ENCODE peak calls at places on chromosomes 2 and 18, in five cellular contexts. I, K, A, W and J are unnamed samples. For H3K4me1, the result is how much of the 10 kb centered on the place peaks cover.

GRCh38 chr2:178733975-178734374 is 73.2 kb downstream of the TTN start:
- DNase-seq in I (no peak), K (no peak), A (no peak), W (no peak), J (no peak)

GRCh38 chr2:96801464-96802280 is 14.4 kb upstream of the CNNM3 start:
- DNase-seq in I (no peak), K (no peak), A (no peak), W (no peak), J (no peak)

GRCh38 chr2:234249873-234250272 is 199.4 kb downstream of the SPP2 start:
- DNase-seq in I (no peak), K (no peak), A (peak), W (no peak), J (no peak)

GRCh38 chr2:241373449-241373848 is 17.4 kb downstream of the FARP2 start:
- DNase-seq in I (no peak), K (no peak), A (no peak), W (no peak), J (no peak)

GRCh38 chr2:68901199-68901515 is 30.0 kb upstream of the BMP10 start:
- DNase-seq in I (no peak), K (no peak), A (peak), W (no peak), J (no peak)

GRCh38 chr18:58269931-58270330 is 225.9 kb downstream of the NEDD4L start:
- DNase-seq in I (no peak), K (peak), A (no peak), W (no peak), J (no peak)

GRCh38 chr18:30971338-30971956 is 71.1 kb downstream of the DSC3 start:
- DNase-seq in I (no peak), K (no peak), A (peak), W (no peak), J (no peak)

GRCh38 chr2:202545523-202545922 is 89.2 kb upstream of the FAM117B start:
- DNase-seq in I (no peak), K (no peak), A (peak), W (no peak), J (no peak)

GRCh38 chr2:24930768-24931167 is 10.7 kb upstream of the ADCY3 start:
- DNase-seq in I (no peak), K (peak), A (peak), W (no peak), J (no peak)

DNA sequence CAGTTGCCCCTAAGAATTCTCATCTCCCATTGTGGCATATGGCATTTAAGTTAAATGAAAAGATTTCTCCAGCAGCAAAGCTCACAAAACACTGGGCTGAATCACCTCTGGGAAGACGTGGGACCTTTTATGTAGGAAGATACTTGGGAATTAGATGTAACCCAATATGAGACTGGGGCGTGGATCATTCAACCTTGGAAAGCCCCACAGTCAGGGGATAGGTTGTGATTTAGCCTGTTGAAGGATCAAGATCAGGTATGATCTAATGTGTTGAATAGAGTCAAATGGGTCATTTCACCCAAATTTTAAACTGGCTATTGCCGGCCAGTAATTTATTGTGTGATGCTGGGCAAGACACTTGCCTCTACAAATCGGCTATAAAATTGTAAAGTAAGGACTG is 47.0 kb downstream of the LIPG start:
- DNase-seq in I (no peak), K (no peak), A (no peak), W (no peak), J (no peak)
- H3K4me1 ChIP-seq in I (under half), K (under half), A (under half), W (under half), J (under half)

DNA sequence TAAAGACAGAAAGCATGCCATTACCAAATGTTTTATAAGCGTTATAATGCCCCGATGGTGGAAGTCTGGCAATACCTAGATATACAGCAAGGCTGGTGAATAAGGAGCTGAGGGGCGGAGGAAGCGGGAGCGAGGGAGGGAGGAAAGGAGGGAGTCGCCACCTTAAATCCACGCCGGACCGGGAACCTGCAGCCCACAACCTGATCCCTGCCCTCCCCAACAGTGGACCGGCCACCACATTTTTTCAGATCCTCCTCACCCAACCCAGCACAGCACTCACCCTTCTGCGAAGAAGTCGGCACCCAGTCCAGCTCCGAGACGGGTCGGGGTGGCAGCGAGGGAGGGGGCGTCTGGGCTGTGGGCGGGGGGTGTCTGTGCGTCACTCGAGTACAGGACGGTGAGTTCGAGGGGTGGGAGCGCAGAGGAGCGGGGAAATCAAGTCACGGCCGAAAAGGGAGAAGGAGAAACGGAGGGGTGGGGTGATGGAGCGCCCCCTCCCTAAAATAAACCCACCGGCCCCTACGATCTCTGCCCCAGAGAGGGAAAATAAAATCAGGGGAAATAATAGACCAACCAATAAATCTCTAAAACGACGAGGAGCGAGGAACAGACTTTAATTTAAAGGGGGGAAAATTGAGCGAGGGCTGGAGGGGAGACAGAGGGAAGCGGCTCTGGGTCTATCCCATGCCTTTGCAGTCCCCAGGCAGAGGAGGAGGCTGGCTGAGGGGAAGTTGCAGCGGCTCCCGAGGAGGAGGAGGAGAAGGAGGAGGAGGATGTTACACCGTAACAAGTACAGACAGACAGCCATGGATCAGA is 96.5 kb upstream of the SERTAD2 start:
- DNase-seq in I (peak), K (peak), A (peak), W (peak), J (no peak)
- TF ChIP-seq POLR2A in I (no peak), K (no peak), A (no peak), W (no peak), J (no peak)

GRCh38 chr2:120905824-120906571 is 170.3 kb downstream of the GLI2 start:
- DNase-seq in I (no peak), K (no peak), A (no peak), W (no peak), J (no peak)

GRCh38 chr2:120906914-120907313 is 171.2 kb downstream of the GLI2 start:
- DNase-seq in I (no peak), K (no peak), A (no peak), W (no peak), J (no peak)

GRCh38 chr2:120904379-120904778 is 168.7 kb downstream of the GLI2 start:
- DNase-seq in I (no peak), K (no peak), A (no peak), W (no peak), J (no peak)

GRCh38 chr2:120904825-120905224 is 169.2 kb downstream of the GLI2 start:
- DNase-seq in I (no peak), K (no peak), A (no peak), W (no peak), J (no peak)

DNA sequence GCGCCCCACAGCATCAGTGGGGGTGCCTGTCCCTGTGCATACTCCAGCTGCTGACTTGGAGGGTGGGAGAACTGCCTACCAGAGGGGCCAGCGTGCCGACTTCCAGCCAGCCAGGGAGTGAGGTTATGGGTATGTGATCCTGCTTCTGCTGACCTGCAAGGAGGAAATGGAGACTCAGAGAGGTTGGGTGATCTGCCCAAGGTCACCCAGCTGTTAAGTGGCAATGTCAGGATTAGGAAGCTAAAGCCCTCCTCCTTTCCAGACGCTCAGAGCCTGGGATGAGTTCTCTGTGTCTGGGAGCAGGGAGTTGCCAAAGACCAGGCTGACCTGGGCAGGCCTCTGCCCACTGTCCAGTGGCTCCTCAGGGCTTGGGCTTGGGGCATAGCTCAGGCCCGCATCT is 169.6 kb downstream of the GLI2 start:
- DNase-seq in I (no peak), K (no peak), A (no peak), W (no peak), J (no peak)
- H3K4me1 ChIP-seq in I (under half), K (under half), A (under half), W (under half), J (under half)

DNA sequence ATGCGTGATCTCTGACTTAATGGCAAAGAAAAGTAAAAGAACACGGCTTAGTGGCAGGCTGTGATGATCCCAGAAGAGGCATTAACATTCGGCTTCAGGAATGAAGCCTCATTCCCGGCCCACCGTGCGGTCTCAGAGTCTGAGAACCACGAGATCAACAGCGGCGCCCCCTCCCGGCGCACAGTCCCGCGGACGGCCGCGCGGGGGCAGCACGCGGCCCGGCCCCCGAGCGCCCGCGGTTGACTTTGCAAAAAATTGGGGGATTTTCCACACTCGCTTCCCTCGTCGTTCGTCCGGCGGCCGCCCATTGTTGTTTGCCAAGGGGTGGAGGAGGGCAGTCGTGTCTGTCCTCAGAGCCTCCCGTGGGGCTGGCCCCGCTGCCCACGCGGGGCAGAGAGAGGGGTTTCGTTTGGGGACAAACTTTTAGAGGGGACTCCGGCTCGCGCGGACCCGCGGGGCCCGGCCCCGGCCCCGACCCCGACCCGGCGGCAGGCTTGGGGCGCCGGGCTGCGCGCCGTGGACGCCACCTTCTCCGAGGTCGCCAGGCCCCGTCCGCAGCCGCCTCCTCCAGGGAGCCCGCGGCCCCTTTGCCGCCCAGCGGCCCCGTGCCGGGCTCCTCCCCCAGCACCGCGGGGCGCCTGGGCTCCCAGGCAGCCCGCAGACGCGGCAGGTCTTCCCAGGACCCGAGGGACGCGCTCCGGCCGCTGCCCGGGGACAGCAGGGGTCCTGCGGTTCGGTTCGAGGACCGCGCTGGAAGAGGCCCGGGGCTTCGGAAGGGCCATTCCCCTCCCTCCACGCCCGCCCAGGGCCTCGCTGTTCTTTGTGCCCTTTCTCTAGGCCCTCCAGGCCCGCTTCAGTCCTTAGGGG is 3.3 kb upstream of the HS6ST1 start:
- DNase-seq in I (peak), K (peak), A (peak), W (peak), J (peak)
- TF ChIP-seq POLR2A in I (peak), K (no peak), A (peak), W (peak), J (no peak)

DNA sequence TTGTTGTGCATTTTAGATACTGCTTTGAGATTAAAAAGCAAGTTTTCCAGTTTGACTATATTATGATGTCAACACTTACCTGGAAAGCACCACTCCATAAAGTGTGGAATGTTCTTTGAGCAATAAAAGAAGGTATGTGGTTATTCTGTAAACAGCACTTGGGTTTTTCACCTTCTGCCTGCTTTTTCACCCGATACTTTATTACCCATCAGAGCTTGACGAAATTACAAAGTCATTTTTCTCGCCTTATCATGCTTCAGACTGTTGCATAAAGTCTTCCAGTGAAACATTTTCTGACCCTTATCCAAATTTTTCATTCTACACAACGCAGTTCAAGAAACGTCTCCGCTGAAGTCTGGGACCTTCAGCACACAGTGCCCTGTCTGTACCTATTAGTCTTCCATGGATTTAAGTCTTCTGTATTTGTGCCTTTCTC is 25.2 kb downstream of the CAB39 start:
- DNase-seq in I (no peak), K (no peak), A (no peak), W (no peak), J (no peak)
- H3K4me1 ChIP-seq in I (under half), K (under half), A (under half), W (under half), J (under half)

GRCh38 chr2:215753808-215754207 is 259.5 kb downstream of the MREG start:
- DNase-seq in I (no peak), K (no peak), A (no peak), W (no peak), J (no peak)
- TF ChIP-seq POLR2A in I (no peak), K (no peak), A (no peak), W (no peak), J (no peak)